ENCODE peak calls at places on chromosomes 5 and 9, in seven cellular contexts. D is PC-3, B is GM23248, Y is endothelial cell of umbilical vein, N is mammary epithelial cell, X is IMR-90, H is fibroblast of lung. E is an unnamed sample. For H3K4me1 and H3K36me3, the result is how much of the 10 kb centered on the place peaks cover.

GRCh38 chr9:14221558-14221957 is 92.4 kb downstream of the NFIB start:
- DNase-seq in D (peak), X (peak), N (peak), Y (peak), H (peak), B (peak), E (no peak)

GRCh38 chr5:142857405-142857804 is 87.2 kb downstream of the ARHGAP26 start:
- DNase-seq in D (no peak), X (no peak), H (no peak), Y (peak), N (peak), B (no peak), E (no peak)

GRCh38 chr5:143662020-143662419 is 149.9 kb upstream of the HMHB1 start:
- DNase-seq in X (peak), D (peak), H (no peak), Y (no peak), B (peak), N (peak), E (no peak)

GRCh38 chr5:98772415-98773213 is 849 bp upstream of the RGMB start:
- DNase-seq in N (peak), Y (peak), B (peak), H (peak), D (peak), X (no peak), E (no peak)

GRCh38 chr9:127776919-127777280 is 1.6 kb downstream of the SH2D3C start:
- DNase-seq in B (no peak), N (no peak), D (no peak), X (no peak), H (no peak), Y (no peak), E (no peak)

GRCh38 chr5:9724707-9725106 is 94.6 kb upstream of the TAS2R1 start:
- DNase-seq in N (no peak), X (no peak), B (no peak), Y (no peak), H (no peak), D (no peak), E (no peak)

GRCh38 chr5:61228691-61229280 is 66.5 kb upstream of the SMIM15 start:
- DNase-seq in D (no peak), Y (peak), B (peak), N (peak), X (peak), H (peak), E (no peak)

GRCh38 chr9:135039916-135040645 is 47.4 kb upstream of the OLFM1 start:
- DNase-seq in D (no peak), B (no peak), Y (no peak), H (no peak), X (no peak), N (no peak), E (no peak)

GRCh38 chr9:32455738-32456137 is 70.3 kb downstream of the RIGI start:
- DNase-seq in D (no peak), Y (no peak), X (peak), H (no peak), B (no peak), N (no peak), E (no peak)

GRCh38 chr9:90300901-90301688 is 341.5 kb downstream of the DIRAS2 start:
- DNase-seq in B (peak), X (peak), D (peak), Y (peak), N (peak), H (peak), E (no peak)

GRCh38 chr5:124001216-124001615 is 489.2 kb downstream of the CSNK1G3 start:
- DNase-seq in N (no peak), H (no peak), B (no peak), X (no peak), Y (no peak), D (no peak), E (no peak)

GRCh38 chr9:33750307-33750838 is 45.0 kb upstream of the PRSS3 start:
- DNase-seq in N (no peak), D (peak), B (peak), Y (no peak), H (peak), X (peak), E (no peak)

GRCh38 chr5:31823477-31823876 is 184.5 kb downstream of the PDZD2 start:
- DNase-seq in X (no peak), Y (no peak), B (no peak), N (no peak), H (no peak), D (no peak), E (no peak)

GRCh38 chr5:159071382-159071781 is 28.3 kb downstream of the EBF1 start:
- DNase-seq in N (no peak), B (no peak), H (no peak), D (no peak), X (no peak), Y (no peak), E (no peak)

GRCh38 chr9:124297553-124297905 is 39.8 kb downstream of the NEK6 start:
- DNase-seq in X (peak), D (peak), H (peak), Y (peak), B (peak), N (peak), E (no peak)

GRCh38 chr9:124297915-124298645 is 40.3 kb downstream of the NEK6 start:
- DNase-seq in N (no peak), X (no peak), H (no peak), Y (no peak), D (no peak), B (no peak), E (no peak)

GRCh38 chr9:124296094-124296493 is 38.3 kb downstream of the NEK6 start:
- DNase-seq in H (no peak), X (no peak), D (no peak), Y (no peak), N (no peak), B (no peak), E (no peak)

GRCh38 chr9:124295097-124295794 is 37.5 kb downstream of the NEK6 start:
- DNase-seq in B (no peak), D (no peak), N (no peak), Y (no peak), X (no peak), H (peak), E (no peak)

GRCh38 chr9:124296800-124297552 is 39.2 kb downstream of the NEK6 start:
- DNase-seq in Y (no peak), B (no peak), N (no peak), X (no peak), H (no peak), D (no peak), E (no peak)
- H3K4me1 ChIP-seq in Y (half or more), B (half or more), N (half or more), X (half or more), H (half or more), D (half or more), E (under half)

DNA sequence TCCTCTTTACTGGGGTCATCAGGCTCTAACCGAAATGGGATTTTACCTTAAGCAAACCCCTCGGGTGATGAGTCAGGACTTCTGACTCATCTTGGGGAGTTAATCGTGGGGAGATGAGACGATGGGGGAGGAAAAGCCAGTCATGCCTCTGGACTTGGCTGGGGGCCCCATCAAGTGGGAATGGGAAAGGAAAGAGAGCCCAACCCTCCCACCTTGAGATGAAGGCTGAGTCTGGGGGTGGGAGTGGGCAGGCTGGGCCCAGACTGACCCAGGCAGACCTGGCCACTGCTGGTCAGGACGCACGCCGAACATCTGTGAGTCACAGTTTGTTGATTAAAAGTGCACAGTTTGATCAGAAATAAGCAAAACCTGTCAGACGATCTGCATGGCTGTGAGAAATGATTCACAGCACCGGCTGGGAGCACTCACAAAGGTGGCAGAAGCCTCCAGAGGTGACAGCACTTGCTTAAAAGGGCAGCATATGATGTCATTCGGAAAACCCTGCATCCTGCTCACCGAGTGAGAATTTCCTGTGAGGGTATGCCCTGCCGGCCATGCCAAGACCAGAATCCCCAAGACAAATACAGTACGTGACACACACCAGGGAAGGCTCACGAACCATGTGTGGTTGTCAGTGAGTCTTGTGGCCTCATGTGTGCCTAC is 50.0 kb upstream of the SLC25A51 start:
- DNase-seq in H (peak), X (peak), N (peak), D (peak), B (peak), Y (peak), E (no peak)
- H3K4me2 ChIP-seq in H (peak), X (peak), N (peak), D (peak), B (peak), Y (peak), E (no peak)

GRCh38 chr9:88425538-88425950 is 37.3 kb downstream of the SPIN1 start:
- DNase-seq in N (no peak), B (peak), H (peak), X (peak), Y (no peak), D (peak), E (no peak)

GRCh38 chr9:88429595-88430430 is 41.6 kb downstream of the SPIN1 start:
- DNase-seq in X (peak), D (no peak), B (no peak), N (no peak), Y (peak), H (peak), E (no peak)

GRCh38 chr9:88421348-88421747 is 33.1 kb downstream of the SPIN1 start:
- DNase-seq in N (no peak), D (no peak), X (no peak), B (no peak), Y (no peak), H (no peak), E (no peak)

DNA sequence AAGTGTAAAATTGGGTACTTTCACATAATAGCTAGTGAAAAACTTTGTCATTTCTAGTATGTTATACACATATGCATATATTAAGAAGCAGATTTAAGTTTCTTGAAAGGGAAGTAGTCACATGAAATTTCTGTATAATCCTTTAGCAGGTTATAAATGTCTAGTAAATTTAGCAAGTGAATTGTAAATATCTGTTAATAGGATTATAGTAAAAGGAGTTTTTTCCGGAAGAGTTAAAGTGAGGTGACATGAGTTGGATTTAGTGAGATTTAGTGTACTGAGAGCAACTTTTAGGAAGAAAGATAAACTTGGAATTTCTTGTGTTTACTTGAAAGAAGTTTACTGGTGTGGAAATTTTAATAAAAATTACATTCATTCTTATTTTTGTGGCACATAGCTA is 38.4 kb downstream of the SPIN1 start:
- DNase-seq in N (no peak), Y (no peak), X (no peak), B (no peak), H (no peak), D (no peak), E (no peak)
- H3K36me3 ChIP-seq in N (under half), Y (under half), X (under half), B (under half), H (under half), D (under half), E (under half)

GRCh38 chr5:132389453-132390286 is 20.2 kb downstream of the SLC22A5 start:
- DNase-seq in N (peak), Y (peak), D (peak), B (peak), X (peak), H (peak), E (peak)
- H3K4me1 ChIP-seq in N (under half), Y (under half), D (half or more), B (under half), X (under half), H (under half), E (under half)

GRCh38 chr9:110072597-110073355 is 135.2 kb downstream of the C9orf152 start:
- DNase-seq in X (no peak), B (peak), D (no peak), Y (no peak), H (peak), N (peak), E (no peak)
- H3K4me2 ChIP-seq in X (no peak), B (peak), D (no peak), Y (no peak), H (no peak), N (no peak), E (no peak)

DNA sequence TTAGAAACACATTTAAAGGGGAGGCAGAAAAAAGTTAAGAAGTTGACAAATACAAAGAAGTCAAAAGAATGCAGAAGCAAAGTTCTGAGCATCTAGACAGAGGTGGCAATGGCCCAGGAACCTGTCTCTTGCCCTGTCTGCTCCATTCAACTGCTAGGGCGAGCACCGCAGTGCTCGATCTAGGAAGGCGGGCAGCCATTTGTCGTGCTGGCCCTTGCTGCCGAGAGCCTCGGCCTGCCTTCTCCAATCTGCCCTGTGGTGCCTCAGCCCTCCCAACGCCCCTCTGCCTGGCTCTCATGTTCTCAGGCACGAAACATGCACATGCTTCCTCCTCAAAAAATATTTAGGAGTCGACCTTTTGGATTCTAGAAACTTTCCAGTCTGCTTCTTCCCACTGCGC is 42.2 kb downstream of the DDX31 start:
- DNase-seq in B (no peak), N (no peak), Y (no peak), X (no peak), D (no peak), H (no peak), E (no peak)
- H3K36me3 ChIP-seq in B (under half), N (under half), Y (under half), X (under half), D (under half), H (under half), E (half or more)

DNA sequence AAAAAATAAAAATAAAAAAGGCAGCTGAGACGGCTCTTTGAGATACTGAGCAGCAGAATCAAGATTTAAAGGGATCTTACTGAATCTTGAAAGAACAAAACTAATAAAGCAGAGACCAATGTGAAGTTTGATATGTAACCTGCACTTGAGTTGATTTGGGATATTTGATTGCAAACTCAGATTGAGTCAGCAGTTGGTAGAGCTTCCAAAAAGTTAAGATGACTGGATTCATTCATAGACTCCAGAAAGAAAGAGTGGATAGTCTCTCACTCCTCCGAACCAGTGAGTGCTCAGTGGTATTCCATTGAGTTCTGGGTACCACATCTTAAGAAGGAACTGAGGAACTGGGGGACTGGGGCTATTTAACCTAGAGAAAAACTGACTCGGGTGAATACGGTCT is 52.7 kb upstream of the TESK1 start:
- DNase-seq in X (peak), H (peak), N (no peak), B (peak), D (peak), Y (no peak), E (no peak)
- H3K4me1 ChIP-seq in X (under half), H (under half), N (under half), B (under half), D (under half), Y (under half), E (under half)

GRCh38 chr5:76811214-76811613 is 7.6 kb upstream of the F2RL1 start:
- DNase-seq in B (peak), D (peak), Y (no peak), X (peak), H (peak), N (peak), E (no peak)

GRCh38 chr5:76810236-76810635 is 8.6 kb upstream of the F2RL1 start:
- DNase-seq in D (no peak), Y (no peak), H (no peak), N (no peak), B (no peak), X (no peak), E (no peak)

GRCh38 chr5:76807296-76807695 is 11.5 kb upstream of the F2RL1 start:
- DNase-seq in X (peak), N (peak), D (peak), H (peak), B (peak), Y (peak), E (no peak)

GRCh38 chr5:76809141-76809540 is 9.7 kb upstream of the F2RL1 start:
- DNase-seq in B (no peak), Y (no peak), D (no peak), X (no peak), N (no peak), H (no peak), E (no peak)

GRCh38 chr5:76808142-76808691 is 10.6 kb upstream of the F2RL1 start:
- DNase-seq in X (no peak), D (no peak), Y (no peak), N (no peak), B (no peak), H (no peak), E (no peak)
- H3K4me2 ChIP-seq in X (no peak), D (no peak), Y (peak), N (no peak), B (no peak), H (no peak), E (no peak)

DNA sequence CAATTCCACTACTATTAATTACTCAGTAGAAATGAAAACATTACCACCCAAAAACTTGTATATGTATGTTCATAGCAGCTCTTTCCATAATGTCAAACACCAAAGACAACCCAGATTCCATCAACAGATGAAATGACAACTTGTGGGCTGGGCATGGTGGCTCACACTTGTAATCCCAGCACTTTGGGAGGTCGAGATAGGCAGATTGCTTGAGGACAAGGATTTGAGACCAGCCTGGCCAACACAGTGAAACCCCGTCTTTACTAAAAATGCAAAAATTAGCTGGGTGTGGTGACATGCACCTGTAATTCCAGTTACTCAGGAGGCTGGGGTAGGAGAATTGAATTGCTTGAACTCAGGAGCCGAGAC is 11.5 kb downstream of the UIMC1 start:
- DNase-seq in H (no peak), B (no peak), D (no peak), X (no peak), Y (no peak), N (no peak), E (no peak)
- H3K36me3 ChIP-seq in H (under half), B (under half), D (under half), X (under half), Y (under half), N (under half), E (under half)

E was measured in DND-41.